ENCODE peak calls at places on chromosomes 12 and 14, in six cellular contexts. M, S, G, X, H and F are unnamed samples.

GRCh38 chr12:59388176-59388575 is 207.7 kb upstream of the SLC16A7 start:
- DNase-seq in X (no peak), H (no peak), M (no peak), G (no peak), S (no peak), F (no peak)

GRCh38 chr12:33663000-33663654 is 223.5 kb upstream of the SYT10 start:
- DNase-seq in M (no peak), X (no peak), H (no peak), S (no peak), G (no peak), F (no peak)

GRCh38 chr14:103281496-103282231 is 52.4 kb upstream of the EIF5 start:
- DNase-seq in X (peak), H (peak), G (peak), M (peak), S (no peak), F (no peak)

GRCh38 chr14:69913686-69914085 is 34.5 kb downstream of the SMOC1 start:
- DNase-seq in G (no peak), S (no peak), X (no peak), H (no peak), M (no peak), F (no peak)

GRCh38 chr12:8226355-8226754 is 1.1 kb downstream of the FAM90A1 start:
- DNase-seq in S (no peak), M (no peak), X (no peak), G (no peak), H (no peak), F (no peak)

GRCh38 chr14:96479435-96480146 is 22.6 kb upstream of the PAPOLA start:
- DNase-seq in S (no peak), X (no peak), G (no peak), M (no peak), H (no peak), F (no peak)

GRCh38 chr12:52439845-52440244 is 5.7 kb upstream of the KRT75 start:
- DNase-seq in S (no peak), X (no peak), G (no peak), H (no peak), M (no peak), F (no peak)

GRCh38 chr12:132603240-132604107 is 6.9 kb downstream of the LRCOL1 start:
- DNase-seq in S (no peak), G (no peak), H (no peak), M (no peak), X (no peak), F (no peak)

GRCh38 chr12:627863-628805 is 35.1 kb downstream of the NINJ2 start:
- DNase-seq in G (no peak), S (no peak), H (no peak), M (no peak), X (peak), F (no peak)

GRCh38 chr14:77554816-77555599 is 56.4 kb upstream of the ISM2 start:
- DNase-seq in X (no peak), S (no peak), G (no peak), M (no peak), H (no peak), F (no peak)

GRCh38 chr12:64670856-64671639 is 60.8 kb downstream of the RASSF3 start:
- DNase-seq in X (peak), S (no peak), M (peak), H (peak), G (peak), F (no peak)

GRCh38 chr14:76584271-76584702 is 177.0 kb upstream of the VASH1 start:
- DNase-seq in G (no peak), S (no peak), X (no peak), H (no peak), M (peak), F (no peak)

GRCh38 chr14:76432967-76433752 is 57.2 kb downstream of the ESRRB start:
- DNase-seq in X (no peak), S (no peak), M (no peak), H (no peak), G (no peak), F (no peak)

GRCh38 chr12:82461851-82462250 is 103.5 kb downstream of the METTL25 start:
- DNase-seq in H (no peak), G (no peak), S (no peak), M (no peak), X (peak), F (no peak)

GRCh38 chr12:127381043-127381668 is 885.8 kb upstream of the TMEM132C start:
- DNase-seq in S (peak), H (peak), X (peak), G (peak), M (peak), F (no peak)
- H3K4me3 ChIP-seq in S (no peak), H (peak), X (no peak), G (peak), M (no peak), F (peak)

GRCh38 chr12:43453761-43454160 is 98.2 kb downstream of the ADAMTS20 start:
- DNase-seq in X (no peak), H (peak), S (no peak), M (no peak), G (no peak), F (no peak)
- H3K4me3 ChIP-seq in X (no peak), H (no peak), S (no peak), M (no peak), G (no peak), F (no peak)

GRCh38 chr12:55817352-55818139 is at the start of the genes ORMDL2 and SARNP:
- DNase-seq in S (peak), X (peak), M (peak), G (peak), H (peak), F (peak)

GRCh38 chr12:55818140-55818728 is 393 bp downstream of the ORMDL2 start:
- DNase-seq in H (peak), X (no peak), G (no peak), S (no peak), M (no peak), F (no peak)

GRCh38 chr12:55816876-55817351 is 610 bp downstream of the SARNP start:
- DNase-seq in G (no peak), H (peak), X (peak), M (no peak), S (no peak), F (no peak)

GRCh38 chr12:55814257-55814656 is 3.3 kb downstream of the SARNP start:
- DNase-seq in H (no peak), M (no peak), S (no peak), G (no peak), X (no peak), F (no peak)

DNA sequence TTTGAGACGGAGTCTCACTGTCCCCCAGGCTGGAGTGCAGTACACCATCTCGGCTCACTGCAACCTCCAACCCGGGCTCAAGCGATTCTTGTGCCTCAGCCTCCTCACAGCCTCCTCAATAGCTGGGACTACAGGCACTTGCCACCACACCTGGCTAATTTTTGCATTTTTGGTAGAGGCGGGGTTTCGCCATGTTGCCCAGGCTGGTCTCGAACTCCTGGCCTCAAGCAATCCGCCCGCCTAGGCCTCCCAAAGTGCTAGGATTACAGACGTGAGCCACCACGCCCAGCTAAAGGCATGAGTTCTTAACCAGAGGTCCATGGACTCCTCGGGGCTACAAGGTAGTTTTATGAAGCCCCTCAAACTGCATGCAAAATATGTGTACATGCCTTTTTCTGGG is 2.1 kb downstream of the SARNP start:
- DNase-seq in X (no peak), H (no peak), S (no peak), G (no peak), M (no peak), F (no peak)
- H3K4me3 ChIP-seq in X (peak), H (peak), S (no peak), G (no peak), M (no peak), F (peak)

DNA sequence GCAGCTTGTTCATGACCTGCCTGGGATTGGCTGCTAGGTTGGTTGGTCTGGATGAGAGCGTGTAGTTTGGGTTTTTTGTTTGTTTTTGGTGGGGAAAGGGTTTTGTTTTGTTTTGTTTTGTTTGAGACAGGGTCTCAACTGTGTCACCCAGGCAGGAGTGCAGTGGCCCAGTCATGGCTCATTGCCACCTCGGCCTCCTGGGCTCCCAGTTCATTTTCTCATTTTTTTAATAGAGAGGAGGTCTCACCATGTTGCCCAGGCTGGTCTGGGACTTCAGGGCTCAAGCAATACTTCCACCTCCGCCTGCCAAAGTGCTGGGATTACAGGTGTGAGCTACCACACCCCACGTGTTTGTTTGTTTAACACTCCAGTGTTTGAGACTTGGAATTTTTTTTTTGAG is 3.8 kb downstream of the DYNC1H1 start:
- DNase-seq in G (no peak), X (no peak), H (no peak), M (no peak), S (no peak), F (no peak)
- H3K4me3 ChIP-seq in G (no peak), X (no peak), H (peak), M (no peak), S (no peak), F (no peak)

DNA sequence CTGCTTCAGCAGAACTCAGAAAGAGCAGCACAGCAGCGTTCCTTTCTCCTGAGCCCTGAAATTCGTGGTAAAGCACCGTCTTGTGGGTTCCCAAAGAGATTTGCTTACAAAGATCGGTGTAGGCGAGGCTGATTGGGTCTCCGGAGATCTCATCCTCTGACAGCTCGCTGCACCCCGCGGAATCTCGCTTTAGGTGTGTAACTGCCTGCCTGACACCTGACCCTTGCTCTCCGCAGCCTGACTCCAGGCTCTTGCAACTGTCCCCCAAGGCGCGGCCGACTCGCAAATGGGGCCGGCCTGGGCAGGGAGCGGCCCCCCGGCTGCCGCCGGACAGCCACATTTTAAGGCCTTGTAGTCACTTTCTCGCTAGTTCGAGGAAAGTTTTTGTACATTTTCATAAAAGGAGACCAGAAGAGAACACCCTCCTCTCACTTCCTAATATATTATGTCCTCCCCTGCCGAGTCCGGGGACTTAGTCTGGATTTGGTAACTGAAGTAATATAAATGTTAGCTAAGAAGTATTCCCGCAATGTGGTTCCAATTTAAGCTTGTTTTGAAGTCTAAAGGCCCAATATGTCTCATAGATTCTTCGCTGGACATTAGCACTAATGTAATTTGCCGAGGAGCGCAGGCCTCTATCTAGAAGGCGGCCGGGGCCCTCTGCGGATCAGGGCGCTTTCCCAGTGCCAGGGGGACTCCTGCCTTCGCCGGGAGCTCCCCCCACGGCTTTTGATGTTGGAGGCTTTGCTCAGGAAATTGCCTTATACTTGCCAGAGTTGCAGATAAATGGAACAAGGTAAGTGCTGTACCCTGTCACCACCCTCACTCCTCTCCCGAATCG is 177.3 kb upstream of the CDKN3 start:
- DNase-seq in H (peak), G (peak), M (no peak), S (no peak), X (no peak), F (no peak)
- H3K4me3 ChIP-seq in H (peak), G (no peak), M (no peak), S (peak), X (no peak), F (peak)